ENCODE peak calls at places on chromosome 18, in seven cellular contexts. D is ovary, Y is small intestine, L is GM23248, C is stomach, O is cardiac muscle cell, E is mesenchymal stem cell. B is an unnamed sample.

GRCh38 chr18:23573948-23574431 is 12.3 kb downstream of the NPC1 start:
- DNase-seq in D (no peak), Y (peak; percentile 24), L (peak; percentile 77), C (no peak), O (no peak), E (peak; percentile 82), B (no peak)

GRCh38 chr18:14948163-14948540 is 200.2 kb downstream of the ANKRD30B start:
- DNase-seq in D (no peak), Y (no peak), L (no peak), C (no peak), O (no peak), E (no peak), B (no peak)

GRCh38 chr18:67132919-67133318 is 383.6 kb downstream of the DSEL start:
- DNase-seq in D (no peak), Y (no peak), L (no peak), C (no peak), O (no peak), E (no peak), B (no peak)

GRCh38 chr18:12092398-12093229 is 1.0 kb upstream of the ANKRD62 start:
- DNase-seq in D (no peak), Y (peak; percentile 37), L (no peak), C (no peak), O (peak; percentile 48), E (no peak), B (no peak)

GRCh38 chr18:10519999-10520935 is 5.6 kb upstream of the NAPG start:
- DNase-seq in D (peak; percentile 90), Y (peak; percentile 74), L (peak; percentile 98), C (peak; percentile 89), O (peak; percentile 88), E (peak; percentile 89), B (peak; percentile 92)

GRCh38 chr18:402129-402528 is 98.4 kb downstream of the COLEC12 start:
- DNase-seq in D (no peak), Y (no peak), L (no peak), C (no peak), O (no peak), E (no peak), B (no peak)

GRCh38 chr18:6566338-6566911 is 151.7 kb upstream of the L3MBTL4 start:
- DNase-seq in D (no peak), Y (no peak), L (no peak), C (no peak), O (no peak), E (no peak), B (no peak)

GRCh38 chr18:35775887-35776286 is 194.3 kb downstream of the GALNT1 start:
- DNase-seq in D (no peak), Y (no peak), L (peak; percentile 38), C (no peak), O (peak; percentile 70), E (peak; percentile 20), B (no peak)

GRCh38 chr18:54151376-54151775 is 73.1 kb downstream of the MBD2 start:
- DNase-seq in D (no peak), Y (no peak), L (no peak), C (no peak), O (no peak), E (no peak), B (no peak)

GRCh38 chr18:9951022-9951859 is 37.4 kb downstream of the VAPA start:
- DNase-seq in D (no peak), Y (peak; percentile 53), L (peak; percentile 78), C (no peak), O (peak; percentile 67), E (peak; percentile 81), B (no peak)

GRCh38 chr18:23237524-23238151 is 102.4 kb downstream of the CABLES1 start:
- DNase-seq in D (peak; percentile 63), Y (peak; percentile 76), L (peak; percentile 88), C (peak; percentile 57), O (no peak), E (peak; percentile 70), B (peak; percentile 84)

GRCh38 chr18:46338761-46339160 is 234.6 kb downstream of the HAUS1 start:
- DNase-seq in D (no peak), Y (no peak), L (no peak), C (no peak), O (no peak), E (no peak), B (no peak)

GRCh38 chr18:576924-577323 is 3.3 kb upstream of the CETN1 start:
- DNase-seq in D (no peak), Y (no peak), L (no peak), C (no peak), O (no peak), E (no peak), B (no peak)

GRCh38 chr18:29147944-29148343 is 971.0 kb upstream of the CDH2 start:
- DNase-seq in D (no peak), Y (no peak), L (peak; percentile 62), C (no peak), O (peak; percentile 3), E (peak; percentile 78), B (no peak)

GRCh38 chr18:457120-457519 is 43.4 kb downstream of the COLEC12 start:
- DNase-seq in D (no peak), Y (no peak), L (peak; percentile 85), C (no peak), O (no peak), E (peak; percentile 79), B (no peak)

GRCh38 chr18:394997-395383 is 105.5 kb downstream of the COLEC12 start:
- DNase-seq in D (no peak), Y (no peak), L (peak; percentile 98), C (no peak), O (peak; percentile 35), E (peak; percentile 69), B (no peak)

GRCh38 chr18:23578891-23579653 is 7.2 kb downstream of the NPC1 start:
- DNase-seq in D (no peak), Y (no peak), L (peak; percentile 71), C (no peak), O (no peak), E (peak; percentile 75), B (no peak)

GRCh38 chr18:76451475-76452331 is 43.3 kb downstream of the ZNF516 start:
- DNase-seq in D (peak; percentile 32), Y (peak; percentile 8), L (peak; percentile 66), C (no peak), O (no peak), E (peak; percentile 39), B (no peak)

GRCh38 chr18:5284808-5285207 is 10.7 kb downstream of the ZBTB14 start:
- DNase-seq in D (no peak), Y (no peak), L (peak; percentile 33), C (no peak), O (no peak), E (no peak), B (no peak)

DNA sequence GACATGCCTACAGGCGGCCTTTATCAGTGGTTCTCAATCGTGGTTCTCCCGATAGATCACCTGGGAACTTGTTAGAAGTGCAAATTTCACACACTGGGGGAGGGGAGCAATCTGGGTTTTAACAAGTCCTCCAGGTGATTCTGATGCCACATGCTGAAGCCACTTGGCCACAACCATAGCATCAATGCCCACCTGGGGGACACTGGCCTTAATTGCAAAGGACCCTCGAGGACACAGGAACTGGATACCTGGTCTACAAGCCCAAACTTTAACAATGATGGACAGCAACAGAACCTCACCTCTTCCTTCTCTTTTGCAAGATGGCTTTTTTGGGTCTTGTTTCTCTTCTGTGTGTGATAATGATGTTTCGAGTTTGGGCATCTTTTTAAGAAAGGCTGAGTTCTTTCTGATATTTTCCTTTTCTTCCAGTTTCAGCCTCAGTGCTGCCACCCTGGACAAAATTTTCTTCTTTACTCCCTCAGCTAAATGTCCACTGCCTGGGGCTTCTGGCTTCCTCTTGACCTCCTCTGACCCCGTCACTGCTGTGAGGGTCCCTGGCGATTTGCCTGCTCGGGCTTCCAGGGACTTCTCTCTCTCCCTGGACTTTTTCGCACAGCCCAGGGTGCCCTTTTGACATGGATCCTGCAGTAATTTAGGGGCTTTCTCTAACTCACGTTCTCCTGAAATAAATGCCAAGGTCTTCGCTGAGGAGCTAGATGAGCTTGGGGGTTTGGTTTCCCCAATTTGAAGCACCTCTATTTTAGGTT is 94.2 kb downstream of the ALPK2 start:
- DNase-seq in D (no peak), Y (no peak), L (no peak), C (no peak), O (peak; percentile 55), E (no peak), B (no peak)
- H3K4me3 ChIP-seq in D (no peak overlapping the region), Y (no peak overlapping the region), L (no peak overlapping the region), C (no peak overlapping the region), O (no peak overlapping the region), E (no peak overlapping the region), B (no peak overlapping the region)

DNA sequence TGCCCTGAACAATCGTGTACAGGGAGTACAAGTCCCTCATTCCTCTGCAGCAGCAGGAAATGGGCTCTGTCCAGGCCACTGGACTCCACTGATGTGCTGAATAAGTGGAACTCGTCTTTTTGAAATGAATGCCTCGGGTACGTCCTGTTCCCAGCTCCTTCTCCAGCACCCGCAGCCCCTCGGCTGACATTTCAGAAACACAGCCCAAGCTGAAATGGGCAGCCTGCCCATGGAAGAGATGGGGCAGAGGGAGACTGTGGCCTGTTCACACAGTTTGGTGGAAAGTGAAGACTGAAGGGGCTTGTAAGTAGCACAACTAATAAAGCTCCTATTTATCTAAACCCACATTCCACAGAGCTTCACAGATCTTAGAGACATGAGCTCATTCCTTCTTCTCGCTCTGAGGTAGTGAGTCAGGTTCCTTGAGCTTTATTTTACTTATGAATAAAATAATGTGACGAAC is 498.6 kb downstream of the TXNL1 start:
- DNase-seq in D (no peak), Y (no peak), L (peak; percentile 77), C (peak; percentile 27), O (no peak), E (peak; percentile 17), B (no peak)
- H3K27ac ChIP-seq in D (peak overlapping the region; percentile 51), Y (no peak overlapping the region), L (peak overlapping the region; percentile 3), C (peak overlapping the region; percentile 54), O (no peak overlapping the region), E (peak overlapping the region; percentile 49), B (peak overlapping the region; percentile 56)

GRCh38 chr18:78724214-78724834 is 255.3 kb upstream of the SALL3 start:
- DNase-seq in D (no peak), Y (no peak), L (no peak), C (peak; percentile 13), O (no peak), E (no peak), B (peak; percentile 9)
- H3K36me3 ChIP-seq in D (no peaks in the 10 kb centered on the region), Y (no peaks in the 10 kb centered on the region), L (no peaks in the 10 kb centered on the region), C (no peaks in the 10 kb centered on the region), O (no peaks in the 10 kb centered on the region), E (no peaks in the 10 kb centered on the region), B (no peaks in the 10 kb centered on the region)

GRCh38 chr18:13566941-13567762 is 159.2 kb downstream of the FAM210A start:
- DNase-seq in D (no peak), Y (no peak), L (peak; percentile 19), C (no peak), O (peak; percentile 67), E (no peak), B (peak; percentile 52)
- H3K4me3 ChIP-seq in D (no peak overlapping the region), Y (no peak overlapping the region), L (no peak overlapping the region), C (no peak overlapping the region), O (no peak overlapping the region), E (no peak overlapping the region), B (no peak overlapping the region)

GRCh38 chr18:50281295-50281971 is at the start of gene MBD1:
- DNase-seq in D (peak; percentile 97), Y (peak; percentile 98), L (peak; percentile 99), C (peak; percentile 96), O (peak; percentile 99), E (peak; percentile 99), B (peak; percentile 98)
- H3K27ac ChIP-seq in D (peak within 1 kb of the TSS; percentile 75), Y (peak within 1 kb of the TSS; percentile 93), L (peak within 1 kb of the TSS; percentile 74), C (peak within 1 kb of the TSS; percentile 89), O (peak within 1 kb of the TSS; percentile 86), E (peak within 1 kb of the TSS; percentile 85), B (peak within 1 kb of the TSS; percentile 92)

GRCh38 chr18:26014462-26014861 is 76.0 kb downstream of the SS18 start:
- DNase-seq in D (no peak), Y (no peak), L (no peak), C (no peak), O (no peak), E (no peak), B (no peak)
- H3K36me3 ChIP-seq in D (no peaks in the 10 kb centered on the region), Y (no peaks in the 10 kb centered on the region), L (peaks cover 54% of the 10 kb centered on the region), C (peaks cover 63% of the 10 kb centered on the region), O (peaks cover 53% of the 10 kb centered on the region), E (peaks cover 91% of the 10 kb centered on the region), B (peaks cover 27% of the 10 kb centered on the region)

B was measured in ascending aorta.